ENCODE peak calls at places on chromosomes 1 and 21, in six cellular contexts. S is K562, I is adrenal gland, R is heart left ventricle, E is HepG2, P is H1. H is an unnamed sample.

GRCh38 chr1:204174958-204175357 is 8.8 kb upstream of the REN start:
- DNase-seq in S (no peak), R (no peak), P (no peak), I (no peak), E (no peak), H (no peak)

GRCh38 chr1:30801826-30802198 is 44.2 kb upstream of the LAPTM5 start:
- DNase-seq in I (peak; percentile 87), S (peak; percentile 79), R (peak; percentile 81), E (peak; percentile 37), P (no peak), H (peak; percentile 87)

GRCh38 chr1:2786329-2787162 is 14.9 kb downstream of the TTC34 start:
- DNase-seq in R (peak; percentile 47), P (no peak), E (no peak), S (peak; percentile 70), I (peak; percentile 47), H (peak; percentile 83)

GRCh38 chr1:117611121-117611601 is 5.3 kb downstream of the TENT5C start:
- DNase-seq in R (no peak), S (peak; percentile 49), P (no peak), I (no peak), E (no peak), H (no peak)

GRCh38 chr1:226475112-226475511 is 67.2 kb upstream of the PARP1 start:
- DNase-seq in E (no peak), I (no peak), R (no peak), S (no peak), P (no peak), H (no peak)

GRCh38 chr1:31216016-31216415 is 23.7 kb downstream of the NKAIN1 start:
- DNase-seq in R (peak; percentile 84), E (no peak), P (no peak), S (no peak), I (peak; percentile 62), H (peak; percentile 75)

GRCh38 chr1:232764458-232765231 is 40.6 kb upstream of the MAP10 start:
- DNase-seq in E (no peak), P (no peak), S (no peak), R (no peak), I (no peak), H (no peak)

GRCh38 chr1:42748021-42748420 is 8.0 kb upstream of the CLDN19 start:
- DNase-seq in P (no peak), S (no peak), I (no peak), E (no peak), R (no peak), H (no peak)

GRCh38 chr1:245245021-245245667 is 90.4 kb downstream of the KIF26B start:
- DNase-seq in R (no peak), S (no peak), I (no peak), E (no peak), P (no peak), H (no peak)

GRCh38 chr1:200959341-200959985 is 64.1 kb downstream of the KIF21B start:
- DNase-seq in I (no peak), S (no peak), R (no peak), P (no peak), E (no peak), H (no peak)

GRCh38 chr1:237759371-237759770 is 131.4 kb downstream of the ZP4 start:
- DNase-seq in P (no peak), R (no peak), E (no peak), I (no peak), S (no peak), H (no peak)

GRCh38 chr21:39088831-39089380 is 94.3 kb downstream of the PSMG1 start:
- DNase-seq in E (peak; percentile 50), S (peak; percentile 36), R (peak; percentile 48), I (no peak), P (no peak), H (no peak)

GRCh38 chr1:236207121-236207520 is 64.8 kb downstream of the GPR137B start:
- DNase-seq in R (no peak), S (no peak), P (no peak), E (no peak), I (peak; percentile 17), H (no peak)

GRCh38 chr1:9440763-9441194 is 98.5 kb upstream of the SLC25A33 start:
- DNase-seq in R (peak; percentile 85), P (no peak), S (no peak), I (no peak), E (no peak), H (no peak)

GRCh38 chr1:24987875-24988559 is 57.9 kb upstream of the RUNX3 start:
- DNase-seq in P (no peak), S (no peak), E (no peak), R (no peak), I (no peak), H (no peak)

GRCh38 chr1:36710008-36710407 is 227.3 kb upstream of the CSF3R start:
- DNase-seq in P (no peak), S (no peak), E (no peak), I (no peak), R (no peak), H (no peak)

GRCh38 chr1:2624735-2625300 is 8.0 kb downstream of the MMEL1 start:
- DNase-seq in P (no peak), S (no peak), R (no peak), I (no peak), E (no peak), H (no peak)

GRCh38 chr1:89363638-89364536 is at the start of gene GBP6:
- DNase-seq in R (peak; percentile 38), I (no peak), S (no peak), P (no peak), E (no peak), H (no peak)

GRCh38 chr1:211738096-211738708 is 62.8 kb upstream of the NEK2 start:
- DNase-seq in S (no peak), R (no peak), P (no peak), I (no peak), E (no peak), H (no peak)

GRCh38 chr1:1461721-1462317 is 9.7 kb upstream of the ATAD3B start:
- DNase-seq in R (no peak), P (no peak), I (no peak), S (no peak), E (no peak), H (no peak)

GRCh38 chr1:32993215-32993566 is 28.6 kb upstream of the RNF19B start:
- DNase-seq in R (no peak), E (no peak), S (no peak), I (no peak), P (no peak), H (peak; percentile 31)

GRCh38 chr21:33843216-33843615 is 72.4 kb downstream of the ATP5PO start:
- DNase-seq in I (no peak), E (no peak), R (no peak), P (no peak), S (no peak), H (no peak)

GRCh38 chr1:150366416-150367296 is 2.7 kb downstream of the RPRD2 start:
- DNase-seq in E (no peak), P (no peak), R (no peak), I (no peak), S (no peak), H (no peak)

GRCh38 chr1:66925944-66926343 is 1.2 kb downstream of the MIER1 start:
- DNase-seq in I (no peak), S (no peak), E (no peak), P (no peak), R (no peak), H (no peak)

GRCh38 chr21:37447288-37447936 is 80.8 kb downstream of the DYRK1A start:
- DNase-seq in E (no peak), P (no peak), I (no peak), S (no peak), R (no peak), H (no peak)

DNA sequence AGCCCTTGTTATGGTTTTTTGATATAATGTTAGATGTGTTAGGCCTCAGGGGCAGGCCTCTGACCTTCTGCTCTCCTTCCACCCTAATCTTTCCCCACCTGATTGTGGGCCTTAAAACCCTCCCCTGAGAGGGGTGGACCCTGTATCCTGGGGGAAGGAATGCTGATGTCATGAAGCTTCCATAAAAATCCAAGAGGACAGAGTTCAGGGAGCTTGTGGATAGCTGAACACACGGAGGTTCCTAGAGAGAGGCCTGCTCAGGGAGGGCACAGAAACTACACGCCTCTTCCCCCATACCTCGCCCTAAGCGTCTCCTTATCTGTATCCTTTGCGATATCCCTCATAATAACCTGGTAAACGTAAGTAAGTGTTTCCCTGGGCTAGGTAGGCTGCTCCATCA is 4.3 kb downstream of the MFN2 start:
- DNase-seq in P (no peak), E (peak; percentile 14), I (no peak), R (no peak), S (no peak), H (no peak)
- H3K27ac ChIP-seq in P (no peak overlapping the region), E (peak overlapping the region; percentile 55), I (no peak overlapping the region), R (peak overlapping the region; percentile 97), S (no peak overlapping the region), H (peak overlapping the region; percentile 33)

GRCh38 chr1:39575191-39576015 is 1.2 kb downstream of the PABPC4 start:
- DNase-seq in P (no peak), I (peak; percentile 75), S (peak; percentile 80), R (peak; percentile 80), E (peak; percentile 16), H (peak; percentile 53)
- TF ChIP-seq POLR2A in P (peak; percentile 27), I (peak; percentile 57), S (no peak), R (no peak), E (peak; percentile 28), H (peak; percentile 10)

GRCh38 chr1:230855886-230856285 is 12.4 kb downstream of the C1orf198 start:
- DNase-seq in I (no peak), E (no peak), P (no peak), S (no peak), R (no peak), H (no peak)

GRCh38 chr1:230858918-230859819 is 9.2 kb downstream of the C1orf198 start:
- DNase-seq in E (no peak), R (no peak), S (no peak), P (no peak), I (no peak), H (no peak)

GRCh38 chr1:230857822-230858221 is 10.5 kb downstream of the C1orf198 start:
- DNase-seq in R (no peak), E (no peak), I (no peak), S (no peak), P (no peak), H (no peak)

GRCh38 chr1:230858236-230858820 is 10.0 kb downstream of the C1orf198 start:
- DNase-seq in E (no peak), I (no peak), P (no peak), R (no peak), S (no peak), H (no peak)

DNA sequence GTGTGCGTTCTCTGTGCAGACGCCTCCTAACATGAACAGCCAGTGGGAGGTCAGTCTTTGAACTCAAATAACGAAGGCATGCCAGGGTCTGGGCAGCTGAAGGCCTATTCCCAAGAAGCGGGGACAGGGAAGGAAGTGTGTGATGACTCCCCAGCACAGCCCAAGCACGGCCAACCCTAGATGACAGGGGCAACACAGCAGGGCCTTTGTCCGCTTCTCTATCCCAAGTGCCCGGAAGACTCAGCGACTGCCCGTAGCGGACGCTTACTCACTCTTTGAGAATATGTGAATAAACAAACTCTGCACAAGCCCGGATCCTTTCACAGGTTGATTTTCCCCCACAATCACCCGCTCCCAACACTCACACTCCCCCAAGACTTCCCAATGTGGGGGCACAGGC is 11.2 kb downstream of the C1orf198 start:
- DNase-seq in S (no peak), I (no peak), P (no peak), E (no peak), R (no peak), H (no peak)
- H3K4me1 ChIP-seq in S (peaks cover 8% of the 10 kb centered on the region), I (peaks cover 11% of the 10 kb centered on the region), P (peaks cover 3% of the 10 kb centered on the region), E (peaks cover 19% of the 10 kb centered on the region), R (peaks cover 40% of the 10 kb centered on the region), H (no peaks in the 10 kb centered on the region)

GRCh38 chr1:172397221-172397620 is 23.3 kb upstream of the C1orf105 start:
- DNase-seq in S (no peak), P (no peak), E (no peak), R (no peak), I (no peak), H (no peak)
- H3K27ac ChIP-seq in S (no peak overlapping the region), P (no peak overlapping the region), E (no peak overlapping the region), R (peak overlapping the region; percentile 78), I (no peak overlapping the region), H (no peak overlapping the region)

H was measured in Peyer's patch.